ENCODE peak calls at places on chromosomes 1 and 21, in seven cellular contexts. Z, Y, L, O, U, A and K are unnamed samples.

GRCh38 chr1:66917476-66917875 is 7.2 kb downstream of the DNAI4 start:
- DNase-seq in O (no peak), Y (no peak), A (no peak), U (no peak), L (no peak), Z (no peak), K (no peak)

GRCh38 chr1:222547260-222547614 is 667 bp downstream of the HHIPL2 start:
- DNase-seq in Y (no peak), L (no peak), Z (no peak), A (no peak), O (no peak), U (no peak), K (no peak)

GRCh38 chr1:234724517-234725176 is 114.7 kb upstream of the IRF2BP2 start:
- DNase-seq in O (no peak), Y (peak), Z (peak), U (no peak), A (peak), L (peak), K (peak)

GRCh38 chr1:92877081-92877711 is 45.4 kb downstream of the RPL5 start:
- DNase-seq in A (no peak), O (no peak), Y (no peak), U (no peak), Z (no peak), L (no peak), K (no peak)

GRCh38 chr1:209657140-209657879 is 5.1 kb upstream of the LAMB3 start:
- DNase-seq in U (no peak), O (peak), A (no peak), Y (no peak), Z (no peak), L (no peak), K (no peak)

GRCh38 chr1:114979278-114979891 is 50.2 kb upstream of the TSHB start:
- DNase-seq in U (peak), Z (no peak), O (peak), A (no peak), L (peak), Y (peak), K (no peak)

GRCh38 chr1:167086033-167086432 is 4.1 kb downstream of the GPA33 start:
- DNase-seq in O (no peak), U (no peak), A (no peak), Z (no peak), L (no peak), Y (no peak), K (no peak)

GRCh38 chr1:203081465-203082355 is 4.1 kb downstream of the MYOG start:
- DNase-seq in Y (no peak), U (no peak), Z (no peak), L (no peak), O (no peak), A (no peak), K (no peak)

GRCh38 chr1:225426395-225427248 is 1.2 kb downstream of the LBR start:
- DNase-seq in Z (peak), Y (no peak), A (peak), U (peak), L (peak), O (no peak), K (no peak)

GRCh38 chr21:37006521-37007291 is at the start of gene RIPPLY3:
- DNase-seq in Z (no peak), O (no peak), A (no peak), U (peak), L (no peak), Y (no peak), K (no peak)

GRCh38 chr21:16134134-16134533 is 404.4 kb downstream of the USP25 start:
- DNase-seq in L (no peak), A (no peak), O (no peak), Y (no peak), U (peak), Z (no peak), K (no peak)

GRCh38 chr1:94807742-94808491 is 12.2 kb upstream of the SLC44A3 start:
- DNase-seq in L (no peak), Z (no peak), U (peak), O (peak), Y (no peak), A (no peak), K (no peak)

GRCh38 chr1:30847358-30847972 is 61.1 kb downstream of the SDC3 start:
- DNase-seq in A (peak), L (no peak), U (peak), Y (peak), Z (peak), O (no peak), K (peak)

GRCh38 chr1:167808690-167809089 is 86.9 kb downstream of the MPZL1 start:
- DNase-seq in L (no peak), Y (no peak), O (no peak), U (no peak), A (no peak), Z (no peak), K (no peak)

GRCh38 chr1:8889925-8890785 is 11.7 kb upstream of the ENO1 start:
- DNase-seq in Y (peak), A (peak), U (peak), Z (peak), L (no peak), O (peak), K (no peak)

GRCh38 chr1:5648410-5649165 is 343.6 kb downstream of the NPHP4 start:
- DNase-seq in Z (no peak), O (peak), Y (no peak), L (no peak), U (no peak), A (no peak), K (no peak)

GRCh38 chr21:34743831-34744230 is 75.0 kb downstream of the CLIC6 start:
- DNase-seq in L (no peak), Y (no peak), U (peak), A (peak), Z (no peak), O (peak), K (no peak)

GRCh38 chr1:168801032-168801745 is 72.2 kb upstream of the DPT start:
- DNase-seq in Z (no peak), Y (no peak), L (no peak), A (no peak), U (peak), O (peak), K (no peak)

GRCh38 chr1:72051538-72051937 is 230.8 kb downstream of the NEGR1 start:
- DNase-seq in O (no peak), Y (no peak), L (no peak), Z (no peak), U (peak), A (peak), K (no peak)

GRCh38 chr1:120178799-120179419 is 2.6 kb upstream of the SEC22B start:
- DNase-seq in O (no peak), Y (no peak), Z (no peak), L (no peak), A (no peak), U (peak), K (no peak)
- H3K27ac ChIP-seq in O (no peak), Y (peak), Z (peak), L (no peak), A (no peak), U (peak), K (no peak)

DNA sequence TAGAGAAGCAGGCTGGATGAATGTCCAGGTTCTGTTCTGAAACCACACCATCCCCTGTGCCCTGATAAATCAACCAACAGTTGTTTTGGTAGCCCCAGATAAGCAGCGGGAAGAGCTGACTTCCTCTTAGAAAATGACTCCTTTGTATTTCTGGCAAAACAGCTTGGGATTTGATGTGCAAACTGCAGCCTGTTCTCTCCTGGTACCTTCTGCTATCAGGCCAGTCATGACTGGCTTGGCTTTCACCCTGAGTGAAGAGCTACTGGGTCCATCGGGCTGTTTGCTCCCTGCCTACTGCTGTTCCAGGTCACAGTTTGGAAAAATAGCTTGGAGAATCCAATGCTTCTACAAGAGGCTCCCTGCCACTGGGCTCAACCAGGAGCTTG is 116.8 kb downstream of the DTL start:
- DNase-seq in Y (no peak), L (no peak), U (no peak), Z (no peak), A (no peak), O (no peak), K (no peak)
- H3K27ac ChIP-seq in Y (no peak), L (no peak), U (no peak), Z (no peak), A (no peak), O (no peak), K (no peak)

DNA sequence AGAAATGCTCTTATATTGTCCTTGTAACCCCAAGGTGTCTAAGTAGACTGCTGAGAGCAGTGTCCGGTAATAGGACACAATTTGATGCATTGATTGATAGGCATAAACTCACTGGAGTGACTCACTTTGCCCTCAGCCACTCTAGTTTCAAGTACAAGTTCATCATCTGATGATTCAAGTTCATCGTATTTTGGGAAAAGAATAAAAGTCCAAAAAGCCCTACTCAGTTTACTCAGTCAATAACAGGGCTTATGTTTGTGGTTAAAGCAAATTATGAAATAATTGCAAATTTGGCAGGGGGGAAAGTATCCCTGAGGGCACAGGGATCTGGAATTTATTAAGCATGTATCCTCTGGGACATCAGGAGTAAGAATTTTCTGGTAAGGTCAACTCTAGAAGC is 7.6 kb upstream of the ATF3 start:
- DNase-seq in Z (no peak), L (no peak), U (no peak), A (no peak), O (peak), Y (no peak), K (no peak)
- H3K27ac ChIP-seq in Z (no peak), L (no peak), U (no peak), A (no peak), O (no peak), Y (no peak), K (no peak)

DNA sequence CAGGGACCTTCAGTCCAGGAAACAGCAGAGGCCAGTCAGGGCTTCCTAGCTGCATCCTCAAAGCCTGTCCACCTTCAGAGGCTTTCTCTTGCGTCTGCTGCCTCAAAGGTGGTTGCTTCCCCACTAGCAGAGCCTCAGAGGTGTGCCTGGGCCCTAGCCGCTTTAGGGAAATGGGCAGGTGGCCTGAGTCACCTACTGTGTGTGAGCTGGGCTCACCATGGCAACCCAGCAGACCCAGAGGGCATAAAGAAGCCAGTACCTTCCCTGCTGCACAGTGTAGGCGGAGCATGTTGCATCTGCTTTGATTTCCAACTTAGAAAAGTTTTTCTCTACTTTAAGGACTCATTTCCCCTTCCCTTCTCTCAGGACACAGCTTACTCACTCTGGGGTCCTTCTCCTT is 12.5 kb downstream of the SLC9A1 start:
- DNase-seq in Z (no peak), L (peak), Y (no peak), O (peak), U (no peak), A (no peak), K (no peak)
- H3K27ac ChIP-seq in Z (no peak), L (peak), Y (peak), O (peak), U (no peak), A (peak), K (no peak)